ENCODE peak calls at places on chromosomes 12 and 14, in seven cellular contexts. W is EL; S is A549; N is HT-29; U is CD8-positive, alpha-beta memory T cell; R is NCI-H1930; M is memory B cell. H is an unnamed sample.

GRCh38 chr12:82099216-82099615 is 259.0 kb downstream of the CCDC59 start:
- DNase-seq in W (no peak), S (no peak), N (no peak), U (no peak), R (no peak), M (no peak), H (no peak)

GRCh38 chr14:95226801-95227200 is 69.5 kb upstream of the DICER1 start:
- DNase-seq in W (no peak), S (no peak), N (no peak), U (no peak), R (no peak), M (no peak), H (no peak)

GRCh38 chr14:43480961-43481360 is 1026.1 kb downstream of the FSCB start:
- DNase-seq in W (no peak), S (no peak), N (no peak), U (no peak), R (no peak), M (no peak), H (no peak)

GRCh38 chr14:101627913-101628257 is 66.6 kb downstream of the DIO3 start:
- DNase-seq in W (no peak), S (no peak), N (no peak), U (no peak), R (no peak), M (no peak), H (no peak)

GRCh38 chr14:35369701-35370191 is 34.8 kb downstream of the NFKBIA start:
- DNase-seq in W (no peak), S (peak), N (no peak), U (no peak), R (no peak), M (no peak), H (no peak)

GRCh38 chr14:65750906-65751305 is 338.4 kb downstream of the FUT8 start:
- DNase-seq in W (no peak), S (no peak), N (no peak), U (no peak), R (peak), M (no peak), H (no peak)

GRCh38 chr14:101704140-101704539 is 57.4 kb upstream of the PPP2R5C start:
- DNase-seq in W (no peak), S (no peak), N (no peak), U (no peak), R (no peak), M (no peak), H (no peak)

GRCh38 chr14:78997811-78998210 is 827.6 kb downstream of the NRXN3 start:
- DNase-seq in W (peak), S (no peak), N (no peak), U (no peak), R (no peak), M (no peak), H (no peak)

GRCh38 chr12:46608431-46609280 is 217.1 kb downstream of the SLC38A4 start:
- DNase-seq in W (peak), S (no peak), N (no peak), U (no peak), R (no peak), M (no peak), H (no peak)

GRCh38 chr12:57012600-57013465 is 3.5 kb downstream of the TAC3 start:
- DNase-seq in W (no peak), S (no peak), N (no peak), U (no peak), R (no peak), M (no peak), H (no peak)

GRCh38 chr12:26939953-26940352 is 1.7 kb downstream of the FGFR1OP2 start:
- DNase-seq in W (no peak), S (no peak), N (peak), U (no peak), R (no peak), M (no peak), H (no peak)

GRCh38 chr14:53925201-53925766 is 31.3 kb downstream of the BMP4 start:
- DNase-seq in W (peak), S (no peak), N (no peak), U (no peak), R (no peak), M (no peak), H (no peak)

GRCh38 chr12:106288510-106289195 is 13.9 kb upstream of the TCP11L2 start:
- DNase-seq in W (peak), S (peak), N (peak), U (no peak), R (peak), M (no peak), H (peak)

GRCh38 chr12:131176926-131177325 is 223.2 kb downstream of the ADGRD1 start:
- DNase-seq in W (no peak), S (no peak), N (no peak), U (no peak), R (no peak), M (no peak), H (no peak)

GRCh38 chr12:108066583-108067234 is 62.4 kb upstream of the WSCD2 start:
- DNase-seq in W (peak), S (peak), N (no peak), U (no peak), R (no peak), M (no peak), H (peak)

GRCh38 chr14:91350813-91351507 is 66.7 kb downstream of the CCDC88C start:
- DNase-seq in W (no peak), S (no peak), N (no peak), U (peak), R (no peak), M (peak), H (no peak)

GRCh38 chr12:3777206-3777809 is 24.4 kb upstream of the CRACR2A start:
- DNase-seq in W (peak), S (peak), N (peak), U (no peak), R (peak), M (peak), H (peak)

GRCh38 chr14:22854963-22855724 is 16.4 kb upstream of the LRP10 start:
- DNase-seq in W (no peak), S (peak), N (no peak), U (no peak), R (no peak), M (no peak), H (no peak)

GRCh38 chr14:36955967-36956366 is 216.4 kb downstream of the SLC25A21 start:
- DNase-seq in W (no peak), S (no peak), N (no peak), U (no peak), R (no peak), M (no peak), H (no peak)

GRCh38 chr12:45986646-45987338 is 3.6 kb downstream of the SCAF11 start:
- DNase-seq in W (peak), S (no peak), N (no peak), U (no peak), R (no peak), M (peak), H (no peak)

GRCh38 chr14:26761532-26761931 is 163.7 kb upstream of the NOVA1 start:
- DNase-seq in W (no peak), S (no peak), N (no peak), U (no peak), R (no peak), M (no peak), H (no peak)

GRCh38 chr14:65361920-65362319 is 50.6 kb upstream of the FUT8 start:
- DNase-seq in W (no peak), S (no peak), N (no peak), U (no peak), R (no peak), M (no peak), H (no peak)

GRCh38 chr14:85824526-85824925 is 294.6 kb downstream of the FLRT2 start:
- DNase-seq in W (no peak), S (no peak), N (no peak), U (no peak), R (no peak), M (no peak), H (no peak)

GRCh38 chr14:96135285-96135684 is 69.4 kb upstream of the BDKRB2 start:
- DNase-seq in W (no peak), S (no peak), N (peak), U (no peak), R (no peak), M (no peak), H (peak)

GRCh38 chr12:110704231-110704630 is 15.3 kb upstream of the HVCN1 start:
- DNase-seq in W (no peak), S (no peak), N (no peak), U (no peak), R (no peak), M (no peak), H (no peak)

GRCh38 chr14:69475194-69475818 is 9.2 kb upstream of the PLEKHD1 start:
- DNase-seq in W (peak), S (peak), N (peak), U (no peak), R (peak), M (no peak), H (no peak)

GRCh38 chr14:101889366-101889765 is 75.0 kb upstream of the DYNC1H1 start:
- DNase-seq in W (no peak), S (no peak), N (no peak), U (no peak), R (no peak), M (no peak), H (no peak)

GRCh38 chr14:93008381-93008780 is 85.4 kb downstream of the CHGA start:
- DNase-seq in W (peak), S (no peak), N (no peak), U (no peak), R (no peak), M (no peak), H (no peak)

GRCh38 chr12:54394281-54394719 is 9.8 kb upstream of the ZNF385A start:
- DNase-seq in W (peak), S (peak), N (peak), U (no peak), R (peak), M (peak), H (peak)

GRCh38 chr12:112163471-112164325 is 38.3 kb downstream of the TRAFD1 start:
- DNase-seq in W (no peak), S (no peak), N (no peak), U (no peak), R (no peak), M (no peak), H (no peak)

GRCh38 chr14:89185919-89186849 is 230.8 kb downstream of the FOXN3 start:
- DNase-seq in W (peak), S (peak), N (peak), U (no peak), R (no peak), M (no peak), H (peak)

GRCh38 chr12:49671051-49671765 is 36.0 kb downstream of the FMNL3 start:
- DNase-seq in W (no peak), S (no peak), N (no peak), U (peak), R (no peak), M (peak), H (no peak)

GRCh38 chr14:60686865-60687264 is 37.3 kb downstream of the SIX4 start:
- DNase-seq in W (no peak), S (no peak), N (no peak), U (no peak), R (no peak), M (no peak), H (no peak)

GRCh38 chr14:104035300-104035699 is 50.2 kb upstream of the ASPG start:
- DNase-seq in W (no peak), S (no peak), N (no peak), U (no peak), R (no peak), M (no peak), H (no peak)

GRCh38 chr12:42958271-42958674 is 368.7 kb upstream of the PRICKLE1 start:
- DNase-seq in W (no peak), S (no peak), N (no peak), U (no peak), R (no peak), M (no peak), H (no peak)

H was measured in LoVo.